ENCODE peak calls at places on chromosomes 12 and 14, in nine cellular contexts. L, U, Z, F, B, R, K, M and J are unnamed samples.

GRCh38 chr12:106644335-106645073 is 61.7 kb downstream of the RFX4 start:
- DNase-seq in L (no peak), U (no peak), Z (no peak), F (no peak), B (no peak), R (no peak), K (no peak), M (no peak), J (no peak)

GRCh38 chr14:100045687-100046344 is 19.4 kb upstream of the EVL start:
- DNase-seq in L (no peak), U (no peak), Z (no peak), F (no peak), B (no peak), R (no peak), K (peak; percentile 72), M (peak; percentile 44), J (no peak)

GRCh38 chr14:41022932-41023331 is 583.7 kb upstream of the LRFN5 start:
- DNase-seq in L (no peak), U (no peak), Z (no peak), F (no peak), B (no peak), R (no peak), K (no peak), M (peak; percentile 11), J (no peak)

GRCh38 chr14:61493239-61493638 is 171.9 kb downstream of the PRKCH start:
- DNase-seq in L (no peak), U (no peak), Z (peak; percentile 81), F (no peak), B (peak; percentile 90), R (peak; percentile 56), K (no peak), M (peak; percentile 96), J (no peak)

GRCh38 chr14:54848910-54849309 is 53.7 kb downstream of the GCH1 start:
- DNase-seq in L (no peak), U (no peak), Z (no peak), F (no peak), B (no peak), R (no peak), K (no peak), M (no peak), J (no peak)

GRCh38 chr12:43882578-43883178 is 46.8 kb downstream of the TMEM117 start:
- DNase-seq in L (peak; percentile 46), U (no peak), Z (peak; percentile 54), F (no peak), B (peak; percentile 17), R (peak; percentile 53), K (peak; percentile 56), M (peak; percentile 31), J (peak; percentile 76)

GRCh38 chr12:79690156-79690605 is 583 bp downstream of the PAWR start:
- DNase-seq in L (peak; percentile 25), U (peak; percentile 81), Z (no peak), F (peak; percentile 55), B (no peak), R (no peak), K (peak; percentile 9), M (no peak), J (no peak)

GRCh38 chr12:58309806-58310205 is 368.4 kb downstream of the ATP23 start:
- DNase-seq in L (no peak), U (no peak), Z (no peak), F (no peak), B (no peak), R (no peak), K (no peak), M (no peak), J (no peak)

GRCh38 chr14:91511014-91511466 is 930 bp upstream of the PPP4R3A start:
- DNase-seq in L (no peak), U (no peak), Z (no peak), F (no peak), B (peak; percentile 24), R (peak; percentile 25), K (peak; percentile 55), M (peak; percentile 15), J (no peak)

GRCh38 chr14:92600318-92601053 is 86.9 kb downstream of the RIN3 start:
- DNase-seq in L (no peak), U (no peak), Z (no peak), F (no peak), B (no peak), R (peak; percentile 64), K (peak; percentile 13), M (peak; percentile 74), J (peak; percentile 26)